ENCODE peak calls at places on chromosomes 4 and X, in seven cellular contexts. M is A549, O is MM.1S, X is transverse colon, J is HFFc6, N is esophagus squamous epithelium, Y is right lobe of liver. F is an unnamed sample.
A peak's percentile ranks its signal among the peaks of the same experiment; 100 is the strongest.

GRCh38 chrX:25049347-25049746 is 33.6 kb upstream of the ARX start:
- DNase-seq in M (peak; percentile 4), N (no peak), X (no peak), Y (no peak), J (no peak), O (no peak), F (no peak)

GRCh38 chr4:97845758-97846157 is 297.5 kb downstream of the STPG2 start:
- DNase-seq in Y (no peak), X (no peak), J (no peak), N (no peak), M (no peak), O (no peak), F (no peak)

GRCh38 chr4:107379054-107379869 is 340.8 kb downstream of the PAPSS1 start:
- DNase-seq in X (no peak), N (no peak), J (peak; percentile 54), M (no peak), Y (no peak), O (no peak), F (no peak)

GRCh38 chr4:184448828-184449227 is 25.5 kb downstream of the IRF2 start:
- DNase-seq in Y (peak; percentile 50), X (peak; percentile 44), O (peak; percentile 94), J (peak; percentile 53), M (no peak), N (no peak), F (no peak)

GRCh38 chrX:6667048-6667768 is 132.3 kb upstream of the VCX3A start:
- DNase-seq in Y (no peak), J (no peak), O (no peak), N (no peak), M (no peak), X (no peak), F (no peak)

GRCh38 chr4:67869580-67870190 is 14.1 kb downstream of the TMPRSS11D start:
- DNase-seq in X (no peak), O (no peak), N (no peak), M (no peak), Y (no peak), J (no peak), F (no peak)

GRCh38 chr4:151475338-151475737 is 66.4 kb downstream of the FHIP1A start:
- DNase-seq in O (no peak), M (no peak), Y (no peak), J (no peak), N (no peak), X (no peak), F (no peak)

GRCh38 chr4:127623755-127624087 is 9.0 kb upstream of the INTU start:
- DNase-seq in Y (no peak), J (no peak), O (no peak), N (no peak), M (peak; percentile 6), X (no peak), F (no peak)

GRCh38 chrX:151370906-151371305 is 26.1 kb upstream of the VMA21 start:
- DNase-seq in J (no peak), M (peak; percentile 4), X (no peak), N (no peak), Y (no peak), O (no peak), F (no peak)

GRCh38 chr4:172726001-172726423 is 442.6 kb upstream of the GALNT7 start:
- DNase-seq in M (peak; percentile 93), Y (peak; percentile 22), X (peak; percentile 60), N (no peak), O (no peak), J (peak; percentile 1), F (no peak)

GRCh38 chrX:151098996-151099395 is 77.4 kb upstream of the GPR50 start:
- DNase-seq in M (no peak), X (no peak), N (no peak), J (no peak), O (no peak), Y (no peak), F (no peak)

DNA sequence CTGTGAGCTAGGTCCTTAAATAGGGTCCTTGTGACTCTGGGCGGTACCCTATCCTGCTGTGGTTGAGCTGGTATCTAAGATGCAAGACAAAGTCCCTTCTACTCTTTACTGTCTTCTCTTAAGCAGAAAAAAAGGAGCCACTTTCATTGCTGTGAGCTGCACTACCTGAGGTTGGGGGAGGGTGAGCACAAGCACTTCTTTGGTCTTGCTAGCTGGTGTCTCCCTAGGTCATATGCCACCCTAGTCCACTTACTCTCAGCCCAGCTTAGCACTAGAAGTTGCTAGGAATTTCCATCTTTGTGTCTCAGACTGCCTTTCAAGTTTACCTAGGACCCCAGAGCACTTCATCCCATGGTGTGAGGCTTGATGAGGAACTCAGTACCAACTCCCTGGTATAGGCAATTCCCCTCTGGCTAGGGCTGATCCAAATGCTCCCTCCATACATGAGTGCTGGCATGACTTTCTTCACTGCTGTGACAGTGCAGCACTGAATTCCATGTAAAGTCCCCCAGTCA is 343.6 kb upstream of the CT83 start:
- DNase-seq in M (no peak), X (no peak), J (no peak), N (no peak), Y (no peak), O (no peak), F (no peak)
- TF ChIP-seq CTCF in M (no peak), X (no peak), J (no peak), N (no peak), Y (no peak), O (no peak), F (no peak)

GRCh38 chrX:74422576-74423288 is 1.4 kb downstream of the SLC16A2 start:
- DNase-seq in O (no peak), X (peak; percentile 35), Y (peak; percentile 63), J (peak; percentile 59), M (no peak), N (no peak), F (no peak)
- TF ChIP-seq CTCF in O (no peak), X (no peak), Y (peak; percentile 8), J (peak; percentile 51), M (no peak), N (no peak), F (no peak)

DNA sequence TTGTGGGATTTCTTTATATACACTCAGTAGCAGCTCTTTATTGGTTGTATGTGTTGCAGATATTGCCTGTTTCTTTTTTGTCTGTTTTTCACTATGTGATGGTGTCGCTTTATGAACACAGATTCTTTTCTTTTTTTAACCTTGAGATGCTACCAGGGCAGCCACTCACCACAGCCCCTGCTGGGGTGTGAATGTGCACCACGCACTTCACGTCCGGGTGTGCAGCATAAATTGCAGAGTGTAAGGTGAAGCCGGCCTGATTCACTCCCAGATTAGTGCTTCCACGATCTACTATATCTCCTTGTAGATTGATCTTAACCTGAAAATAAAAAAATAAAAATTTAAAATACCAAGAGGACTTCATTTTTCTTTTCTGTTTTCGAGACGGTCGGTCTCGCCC is 71.4 kb downstream of the FAM193A start:
- DNase-seq in Y (no peak), O (no peak), X (no peak), M (no peak), N (no peak), J (no peak), F (no peak)
- TF ChIP-seq CTCF in Y (no peak), O (no peak), X (no peak), M (no peak), N (no peak), J (no peak), F (no peak)

DNA sequence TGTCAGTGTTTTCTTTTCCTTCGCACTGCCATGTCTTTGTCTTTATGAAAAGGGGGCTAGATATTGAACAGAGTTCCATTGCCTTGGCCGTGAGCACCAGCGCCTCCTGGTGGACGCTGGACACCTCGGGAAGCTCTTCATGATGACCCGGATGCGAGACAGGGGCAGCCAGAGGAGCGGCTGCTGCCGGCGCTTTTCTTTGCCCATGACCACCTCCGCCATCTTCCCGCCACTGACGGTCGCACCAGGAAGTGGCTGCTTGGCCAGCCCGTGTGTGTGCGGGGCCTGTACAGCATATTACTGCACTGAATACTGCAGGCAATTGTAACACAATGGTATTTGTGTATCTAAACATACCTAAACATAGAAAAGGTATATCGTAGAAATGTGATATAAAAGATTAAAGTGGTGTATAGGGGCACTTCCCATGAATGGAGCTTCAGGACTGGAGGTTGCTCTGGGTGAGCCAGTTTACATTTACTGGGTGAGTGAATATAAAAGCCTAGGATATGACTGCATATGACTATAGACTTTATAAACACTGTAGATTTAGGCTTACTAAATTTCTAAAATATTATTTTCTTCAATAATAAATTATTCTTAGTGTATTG is 15.8 kb upstream of the GRIA2 start:
- DNase-seq in J (no peak), N (no peak), Y (no peak), X (peak; percentile 30), O (peak; percentile 52), M (peak; percentile 76), F (no peak)
- TF ChIP-seq CTCF in J (peak; percentile 73), N (no peak), Y (peak; percentile 25), X (peak; percentile 49), O (peak; percentile 70), M (peak; percentile 42), F (no peak)